ENCODE peak calls at places on chromosomes 11 and 22, in four cellular contexts. Q is lower leg skin, F is prostate gland, U is hepatocyte. L is an unnamed sample.

GRCh38 chr11:96328395-96329010 is 14.5 kb downstream of the MAML2 start:
- DNase-seq in Q (no peak), F (no peak), U (no peak), L (no peak)

GRCh38 chr11:120306519-120307242 is 18.4 kb upstream of the TLCD5 start:
- DNase-seq in Q (no peak), F (no peak), U (peak), L (no peak)

GRCh38 chr11:109885006-109885405 is 208.2 kb upstream of the ZC3H12C start:
- DNase-seq in Q (no peak), F (no peak), U (no peak), L (no peak)

GRCh38 chr11:2728663-2729332 is 29.0 kb upstream of the KCNQ1OT1 start:
- DNase-seq in Q (no peak), F (no peak), U (no peak), L (no peak)

GRCh38 chr11:120134106-120134930 is 3.6 kb downstream of the TRIM29 start:
- DNase-seq in Q (peak), F (peak), U (no peak), L (no peak)

GRCh38 chr11:110830344-110831141 is 118.3 kb upstream of the ARHGAP20 start:
- DNase-seq in Q (no peak), F (no peak), U (no peak), L (no peak)

GRCh38 chr22:40044870-40045834 is 50.4 kb downstream of the FAM83F start:
- DNase-seq in Q (no peak), F (no peak), U (peak), L (peak)

GRCh38 chr11:59417023-59417422 is 9.2 kb downstream of the OR5A2 start:
- DNase-seq in Q (no peak), F (no peak), U (no peak), L (no peak)

GRCh38 chr22:40348025-40348658 is 1.8 kb downstream of the ADSL start:
- DNase-seq in Q (peak), F (peak), U (peak), L (no peak)

GRCh38 chr22:40665312-40665711 is 14.0 kb upstream of the MCHR1 start:
- DNase-seq in Q (no peak), F (no peak), U (no peak), L (peak)

GRCh38 chr22:35561796-35562526 is 21.3 kb downstream of the RASD2 start:
- DNase-seq in Q (no peak), F (no peak), U (peak), L (no peak)

GRCh38 chr11:64250875-64251721 is at the start of gene PLCB3:
- DNase-seq in Q (no peak), F (peak), U (peak), L (peak)

GRCh38 chr11:77163271-77163670 is 35.2 kb downstream of the MYO7A start:
- DNase-seq in Q (no peak), F (no peak), U (no peak), L (no peak)

GRCh38 chr11:7421136-7421535 is 64.2 kb upstream of the OLFML1 start:
- DNase-seq in Q (no peak), F (no peak), U (no peak), L (no peak)

GRCh38 chr11:19460718-19461405 is 220.1 kb upstream of the E2F8 start:
- DNase-seq in Q (no peak), F (no peak), U (no peak), L (peak)

GRCh38 chr11:130872102-130872501 is 44.2 kb downstream of the SNX19 start:
- DNase-seq in Q (no peak), F (no peak), U (no peak), L (no peak)

GRCh38 chr22:31911565-31912401 is 32.6 kb upstream of the YWHAH start:
- DNase-seq in Q (no peak), F (no peak), U (peak), L (no peak)

GRCh38 chr11:2382927-2383822 is 6.1 kb downstream of the CD81 start:
- DNase-seq in Q (no peak), F (no peak), U (no peak), L (peak)

GRCh38 chr22:36862251-36863242 is 1.7 kb downstream of the NCF4 start:
- DNase-seq in Q (peak), F (no peak), U (no peak), L (peak)

GRCh38 chr11:66189031-66189745 is 79.3 kb upstream of the RAB1B start:
- DNase-seq in Q (no peak), F (peak), U (no peak), L (no peak)

GRCh38 chr11:43217856-43218255 is 93.9 kb upstream of the API5 start:
- DNase-seq in Q (no peak), F (no peak), U (no peak), L (no peak)

GRCh38 chr11:114197799-114198500 is 98.2 kb upstream of the NNMT start:
- DNase-seq in Q (peak), F (peak), U (peak), L (peak)

GRCh38 chr11:106156290-106156937 is 79.0 kb downstream of the AASDHPPT start:
- DNase-seq in Q (peak), F (peak), U (peak), L (no peak)

GRCh38 chr22:23894710-23895598 is 771 bp downstream of the MIF start:
- DNase-seq in Q (peak), F (peak), U (peak), L (peak)

DNA sequence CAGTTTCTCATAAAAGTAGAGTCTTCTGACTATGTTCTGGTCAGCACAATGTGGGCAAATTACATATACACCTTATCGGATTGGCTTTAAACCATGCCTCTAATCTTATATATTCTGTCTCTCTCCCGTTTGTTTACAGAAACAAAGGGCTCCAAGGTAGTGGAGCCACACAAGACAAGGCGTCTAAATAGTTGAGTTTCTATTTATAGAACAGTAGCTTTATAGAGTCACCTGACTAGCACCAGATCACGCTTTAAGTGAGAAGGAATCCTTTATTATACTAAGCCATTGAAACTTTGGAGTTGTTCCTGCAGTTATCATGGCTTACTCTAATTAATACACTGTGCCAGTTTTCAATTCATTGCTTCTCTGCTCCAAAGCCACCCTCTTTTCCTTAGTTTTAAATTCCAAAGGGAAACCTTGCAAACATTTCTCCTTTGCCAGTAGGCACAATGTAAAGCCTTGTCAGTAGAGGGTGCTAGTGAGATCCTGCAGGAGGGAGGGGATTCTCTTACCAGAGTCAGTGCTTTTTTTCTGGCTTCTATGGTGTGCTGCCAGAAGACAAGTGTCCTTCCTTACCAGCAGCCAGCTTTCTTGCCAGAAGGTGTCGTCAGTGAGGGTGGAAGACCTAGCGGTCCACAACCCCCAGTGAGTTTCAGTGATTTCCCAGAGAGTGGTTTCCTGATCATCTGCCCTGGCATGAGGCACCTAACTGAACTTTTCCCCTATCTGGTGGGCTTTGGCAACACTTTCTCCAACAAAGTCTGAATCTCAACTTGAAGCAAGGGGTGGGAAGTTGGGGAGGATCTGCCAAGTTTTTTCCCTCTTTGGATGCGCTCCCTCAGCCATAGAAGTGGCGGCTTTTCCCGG is 71.7 kb downstream of the RAB38 start:
- DNase-seq in Q (no peak), F (no peak), U (peak), L (no peak)
- TF ChIP-seq CTCF in Q (no peak), F (no peak), U (peak), L (no peak)

GRCh38 chr11:46026616-46027293 is 94.5 kb downstream of the PHF21A start:
- DNase-seq in Q (no peak), F (no peak), U (no peak), L (no peak)
- TF ChIP-seq CTCF in Q (no peak), F (no peak), U (no peak), L (no peak)

DNA sequence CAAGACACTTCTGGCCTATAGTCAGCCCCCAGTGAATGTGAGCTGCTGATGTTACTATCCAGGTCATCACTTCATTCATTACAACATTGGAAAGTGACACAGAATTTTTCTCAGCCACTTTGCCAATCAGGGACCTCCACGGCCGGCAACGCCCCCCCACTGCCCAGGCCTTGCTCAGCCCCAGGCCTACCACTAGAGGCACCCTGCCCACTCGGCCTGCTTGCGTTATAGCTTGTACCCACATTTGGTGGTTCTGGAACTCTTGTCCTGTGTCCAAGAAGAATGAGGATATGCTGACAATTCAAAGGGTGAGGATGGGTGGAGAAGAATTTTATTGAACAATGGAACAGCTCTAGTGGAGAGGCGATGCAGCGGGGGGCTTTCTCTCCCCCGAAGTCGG is 96.2 kb downstream of the TSPAN18 start:
- DNase-seq in Q (no peak), F (no peak), U (peak), L (no peak)
- TF ChIP-seq CTCF in Q (no peak), F (no peak), U (peak), L (no peak)

GRCh38 chr11:69644071-69644961 is 3.4 kb downstream of the CCND1 start:
- DNase-seq in Q (no peak), F (peak), U (peak), L (peak)

GRCh38 chr11:69642549-69642912 is 1.6 kb downstream of the CCND1 start:
- DNase-seq in Q (no peak), F (no peak), U (peak), L (no peak)

GRCh38 chr11:69644962-69645675 is 4.2 kb downstream of the CCND1 start:
- DNase-seq in Q (no peak), F (no peak), U (no peak), L (no peak)

GRCh38 chr11:69642913-69643632 is 2.1 kb downstream of the CCND1 start:
- DNase-seq in Q (peak), F (peak), U (peak), L (peak)

GRCh38 chr11:69643646-69644045 is 2.7 kb downstream of the CCND1 start:
- DNase-seq in Q (no peak), F (no peak), U (no peak), L (no peak)
- TF ChIP-seq CTCF in Q (no peak), F (no peak), U (no peak), L (no peak)

DNA sequence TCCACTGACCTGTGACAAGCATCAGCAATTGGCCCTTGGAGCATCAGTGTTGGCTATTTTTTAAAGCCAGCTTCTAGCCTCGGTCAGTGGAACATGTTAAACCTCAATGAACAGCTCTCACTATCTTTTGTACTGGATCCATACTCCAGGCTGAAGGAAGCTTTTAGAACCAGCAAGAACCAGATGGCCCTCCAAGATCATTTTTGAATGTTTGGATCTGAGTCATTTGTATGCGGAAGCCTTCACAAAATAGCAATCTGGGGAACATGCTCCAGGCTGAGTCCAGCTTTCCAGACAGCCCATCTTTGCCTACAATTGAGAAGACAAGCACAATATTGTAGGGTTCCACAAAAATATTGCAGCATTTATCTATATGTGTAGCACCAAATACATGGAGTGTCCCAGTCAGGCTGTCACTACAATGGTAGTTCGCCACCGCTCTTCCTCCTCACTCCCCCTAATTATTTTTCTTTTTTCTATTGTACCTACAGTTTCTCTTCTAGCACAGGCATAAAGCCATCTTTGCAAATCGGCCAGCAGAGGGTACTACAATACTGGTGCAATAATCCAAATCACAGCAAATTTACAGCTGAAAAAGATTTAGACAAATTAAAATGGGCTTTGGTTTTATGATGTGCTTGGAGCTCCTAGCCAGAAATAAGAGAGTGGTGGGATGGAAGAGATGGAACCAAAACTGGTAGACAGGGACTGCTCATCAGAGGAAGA is 177.4 kb upstream of the BLID start:
- DNase-seq in Q (no peak), F (no peak), U (no peak), L (no peak)
- TF ChIP-seq CTCF in Q (no peak), F (no peak), U (peak), L (peak)

GRCh38 chr11:21817677-21818076 is 375.2 kb upstream of the ANO5 start:
- DNase-seq in Q (no peak), F (no peak), U (no peak), L (no peak)
- TF ChIP-seq CTCF in Q (no peak), F (no peak), U (no peak), L (no peak)

L was measured in heart right ventricle.